ENCODE peak calls at places on chromosomes 4 and X, in nine cellular contexts. R is DND-41, Z is mammary epithelial cell, K is Karpas-422, W is GM23338, S is hepatocyte, U is astrocyte, H is GM23248, I is HepG2. L is an unnamed sample.

GRCh38 chr4:87732033-87732770 is 67.2 kb upstream of the IBSP start:
- DNase-seq in W (no peak), K (no peak), S (no peak), Z (no peak), R (no peak), H (peak; percentile 93), I (no peak), U (peak; percentile 30), L (peak; percentile 41)

GRCh38 chrX:42269186-42269585 is 345.8 kb upstream of the CASK start:
- DNase-seq in Z (peak; percentile 72), U (no peak), W (no peak), H (peak; percentile 34), I (no peak), S (no peak), K (no peak), R (no peak), L (no peak)

GRCh38 chr4:172900880-172901279 is 267.7 kb upstream of the GALNT7 start:
- DNase-seq in K (no peak), H (no peak), S (no peak), U (no peak), R (no peak), W (no peak), Z (no peak), I (no peak), L (no peak)

GRCh38 chr4:170491981-170492380 is 402.2 kb upstream of the AADAT start:
- DNase-seq in K (no peak), I (no peak), W (no peak), U (no peak), R (no peak), Z (no peak), H (no peak), S (no peak), L (no peak)

GRCh38 chrX:130402211-130402684 is 461 bp downstream of the RBMX2 start:
- DNase-seq in U (no peak), R (no peak), S (no peak), Z (no peak), W (no peak), H (peak; percentile 18), I (no peak), K (no peak), L (no peak)

GRCh38 chr4:139607302-139608060 is 51.5 kb upstream of the SETD7 start:
- DNase-seq in W (no peak), K (no peak), H (peak; percentile 26), S (no peak), Z (no peak), R (no peak), I (no peak), U (no peak), L (peak; percentile 20)

GRCh38 chr4:3107271-3108185 is 33.0 kb downstream of the HTT start:
- DNase-seq in R (no peak), H (peak; percentile 49), K (peak; percentile 38), U (no peak), W (no peak), I (no peak), Z (no peak), S (no peak), L (no peak)

GRCh38 chrX:114626323-114626722 is 42.4 kb downstream of the HTR2C start:
- DNase-seq in S (peak; percentile 55), Z (peak; percentile 5), U (no peak), R (no peak), W (peak; percentile 26), I (peak; percentile 0), K (peak; percentile 67), H (peak; percentile 32), L (peak; percentile 4)

GRCh38 chrX:38561951-38562719 is 793 bp downstream of the TSPAN7 start:
- DNase-seq in I (peak; percentile 3), U (no peak), Z (no peak), H (peak; percentile 2), K (no peak), W (peak; percentile 44), R (peak; percentile 22), S (peak; percentile 37), L (no peak)

GRCh38 chr4:44988011-44988410 is 261.7 kb upstream of the GNPDA2 start:
- DNase-seq in H (no peak), I (no peak), U (no peak), Z (no peak), W (no peak), S (no peak), R (no peak), K (no peak), L (no peak)

GRCh38 chrX:124736553-124737240 is 390.3 kb downstream of the SH2D1A start:
- DNase-seq in H (no peak), S (no peak), R (peak; percentile 69), Z (no peak), K (no peak), W (peak; percentile 89), I (no peak), U (no peak), L (no peak)

GRCh38 chr4:84647307-84647884 is 64.5 kb downstream of the CDS1 start:
- DNase-seq in U (no peak), I (no peak), W (peak; percentile 77), K (no peak), S (no peak), Z (no peak), H (peak; percentile 8), R (no peak), L (peak; percentile 43)

GRCh38 chrX:8042304-8042703 is 115.1 kb upstream of the PNPLA4 start:
- DNase-seq in K (peak; percentile 49), Z (peak; percentile 26), H (no peak), S (no peak), W (peak; percentile 40), I (peak; percentile 6), R (no peak), U (no peak), L (no peak)

GRCh38 chrX:8044861-8045434 is 117.7 kb upstream of the PNPLA4 start:
- DNase-seq in R (no peak), U (peak; percentile 76), S (no peak), Z (peak; percentile 11), K (no peak), W (no peak), H (no peak), I (no peak), L (peak; percentile 17)

GRCh38 chrX:8048466-8048865 is 121.3 kb upstream of the PNPLA4 start:
- DNase-seq in H (no peak), S (no peak), U (no peak), I (no peak), K (no peak), Z (no peak), W (no peak), R (no peak), L (no peak)

GRCh38 chrX:8043121-8043520 is 115.9 kb upstream of the PNPLA4 start:
- DNase-seq in W (no peak), K (no peak), I (no peak), U (no peak), H (no peak), S (no peak), Z (peak; percentile 62), R (no peak), L (no peak)

GRCh38 chrX:8043546-8043945 is 116.3 kb upstream of the PNPLA4 start:
- DNase-seq in Z (peak; percentile 2), H (no peak), U (no peak), S (no peak), I (no peak), W (no peak), K (no peak), R (no peak), L (no peak)
- H2AFZ ChIP-seq in Z (no peak overlapping the region), H (no peak overlapping the region), U (no peak overlapping the region), S (no peak overlapping the region), I (no peak overlapping the region), W (no peak overlapping the region), K (no peak overlapping the region), R (no peak overlapping the region), L (no peak overlapping the region)

DNA sequence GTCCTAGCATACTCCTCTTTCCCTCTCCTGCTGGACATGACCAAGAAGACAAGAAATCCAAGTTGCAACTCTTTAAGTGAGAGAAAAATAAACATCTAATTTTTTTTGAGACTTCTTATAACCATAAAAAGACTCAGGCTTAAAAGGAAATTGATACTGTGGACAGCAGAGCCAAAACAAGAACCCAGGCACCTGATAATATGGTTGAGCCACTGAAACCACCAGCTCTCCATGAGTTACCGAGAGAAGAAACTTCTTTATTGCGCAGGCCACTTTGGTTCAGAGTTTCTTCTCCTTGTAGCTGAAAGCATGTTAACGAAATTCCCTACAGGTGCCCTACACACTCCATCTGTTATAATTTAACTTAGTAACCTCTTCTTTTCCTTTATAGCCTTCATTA is 11.3 kb upstream of the SPCS3 start:
- DNase-seq in Z (no peak), W (no peak), I (no peak), K (no peak), U (no peak), H (no peak), S (no peak), R (no peak), L (no peak)
- H2AFZ ChIP-seq in Z (no peak overlapping the region), W (no peak overlapping the region), I (no peak overlapping the region), K (no peak overlapping the region), U (no peak overlapping the region), H (no peak overlapping the region), S (no peak overlapping the region), R (no peak overlapping the region), L (no peak overlapping the region)

GRCh38 chrX:87516716-87517115 is 886 bp upstream of the KLHL4 start:
- DNase-seq in I (no peak), W (no peak), U (peak; percentile 91), Z (peak; percentile 63), S (no peak), K (no peak), R (no peak), H (no peak), L (peak; percentile 93)
- H2AFZ ChIP-seq in I (no peak overlapping the region), W (no peak overlapping the region), U (no peak overlapping the region), Z (no peak overlapping the region), S (no peak overlapping the region), K (no peak overlapping the region), R (no peak overlapping the region), H (no peak overlapping the region), L (no peak overlapping the region)

GRCh38 chr4:79964715-79965345 is 108.2 kb downstream of the ANTXR2 start:
- DNase-seq in R (no peak), Z (no peak), U (peak; percentile 46), H (no peak), I (no peak), K (no peak), W (peak; percentile 86), S (peak; percentile 36), L (peak; percentile 63)

GRCh38 chr4:79958511-79959264 is 114.3 kb downstream of the ANTXR2 start:
- DNase-seq in Z (no peak), R (no peak), U (no peak), K (no peak), W (no peak), S (no peak), I (no peak), H (no peak), L (no peak)

GRCh38 chr4:79959652-79960051 is 113.4 kb downstream of the ANTXR2 start:
- DNase-seq in U (no peak), Z (no peak), S (no peak), W (peak; percentile 6), I (no peak), K (no peak), H (no peak), R (no peak), L (no peak)

DNA sequence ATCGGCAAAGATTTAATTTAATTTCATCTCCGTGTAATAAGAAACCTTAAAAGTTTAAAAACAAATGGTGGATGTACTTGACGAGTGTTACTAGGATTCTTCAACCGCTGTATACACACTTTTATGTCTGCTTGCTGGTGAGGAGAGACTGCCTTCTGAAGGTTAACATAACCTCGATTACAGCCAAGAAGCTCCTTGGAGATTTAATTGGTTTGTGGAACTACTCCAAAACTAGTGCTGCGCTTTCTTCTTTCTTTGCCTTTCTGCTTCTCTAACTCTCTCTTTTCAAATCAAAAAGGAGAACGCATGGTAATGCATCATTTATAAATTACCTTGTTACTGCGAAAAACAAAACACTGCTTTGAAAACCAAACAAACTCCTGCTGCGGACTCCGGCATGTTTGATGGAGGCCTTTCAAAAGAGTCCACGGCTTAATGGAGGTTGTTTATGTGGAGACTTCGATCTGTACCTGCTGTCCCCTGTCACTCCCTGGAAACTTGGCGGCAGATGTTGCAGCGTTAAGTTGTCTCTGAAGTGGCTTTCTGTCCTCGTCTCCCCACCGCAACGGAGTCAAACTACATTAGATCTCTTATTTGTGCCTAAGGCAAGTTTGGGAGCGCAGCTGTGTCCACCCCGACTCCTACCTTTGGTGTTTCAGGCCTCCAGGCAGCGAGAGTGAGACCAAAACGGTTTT is 108.9 kb downstream of the ANTXR2 start:
- DNase-seq in K (no peak), U (peak; percentile 6), R (no peak), Z (no peak), S (no peak), W (no peak), H (no peak), I (no peak), L (no peak)
- H2AFZ ChIP-seq in K (no peak overlapping the region), U (peak overlapping the region; percentile 57), R (no peak overlapping the region), Z (no peak overlapping the region), S (peak overlapping the region; percentile 59), W (peak overlapping the region; percentile 97), H (no peak overlapping the region), I (no peak overlapping the region), L (no peak overlapping the region)